ENCODE peak calls at places on chromosomes 6 and 20, in ten cellular contexts. K is hypothalamus, W is lower lobe of right lung, V is NCI-H1092 treated with DMSO at 0.1 percent for 48 hours, Q is T-helper 2 cell, B is iris pigment epithelial cell, N is RWPE1, P is WTC11, L is nucleus accumbens, M is endothelial cell. O is an unnamed sample.

GRCh38 chr6:83069633-83070032 is 2.2 kb downstream of the DOP1A start:
- DNase-seq in K (no peak), W (no peak), V (no peak), Q (no peak), B (no peak), N (no peak), P (no peak), L (no peak), M (no peak), O (no peak)

GRCh38 chr6:34182751-34183531 is 37.1 kb upstream of the GRM4 start:
- DNase-seq in K (no peak), W (no peak), V (no peak), Q (no peak), B (no peak), N (no peak), P (no peak), L (no peak), M (no peak), O (no peak)

GRCh38 chr6:169427856-169428255 is 174.2 kb upstream of the THBS2 start:
- DNase-seq in K (no peak), W (no peak), V (no peak), Q (no peak), B (peak; percentile 87), N (peak; percentile 26), P (no peak), L (no peak), M (no peak), O (no peak)

GRCh38 chr6:110287462-110288341 is 70.4 kb downstream of the METTL24 start:
- DNase-seq in K (no peak), W (no peak), V (no peak), Q (no peak), B (no peak), N (no peak), P (no peak), L (no peak), M (no peak), O (no peak)

GRCh38 chr20:50510706-50511401 is 671 bp downstream of the PTPN1 start:
- DNase-seq in K (no peak), W (peak; percentile 51), V (peak; percentile 19), Q (no peak), B (no peak), N (no peak), P (no peak), L (no peak), M (peak; percentile 33), O (no peak)

GRCh38 chr6:101806241-101806640 is 412.7 kb downstream of the GRIK2 start:
- DNase-seq in K (no peak), W (no peak), V (no peak), Q (no peak), B (peak; percentile 88), N (no peak), P (no peak), L (no peak), M (no peak), O (no peak)

GRCh38 chr20:51311636-51312479 is 230.7 kb downstream of the NFATC2 start:
- DNase-seq in K (no peak), W (no peak), V (no peak), Q (no peak), B (peak; percentile 68), N (peak; percentile 73), P (peak; percentile 49), L (no peak), M (no peak), O (no peak)

GRCh38 chr20:32282461-32282860 is 5.0 kb downstream of the KIF3B start:
- DNase-seq in K (no peak), W (no peak), V (peak; percentile 60), Q (no peak), B (no peak), N (no peak), P (no peak), L (peak; percentile 4), M (no peak), O (no peak)

GRCh38 chr6:107173779-107174178 is 58.5 kb upstream of the BEND3 start:
- DNase-seq in K (no peak), W (no peak), V (no peak), Q (no peak), B (peak; percentile 55), N (no peak), P (no peak), L (no peak), M (no peak), O (no peak)